ENCODE peak calls at places on chromosomes 13 and 19, in seven cellular contexts. T is cardiac fibroblast; K is iris pigment epithelial cell; L is nephron progenitor cell; R is ovary; J is T-helper 17 cell; N is stimulated activated CD8-positive, alpha-beta memory T cell treated with anti-CD3 and anti-CD28 coated beads, Interleukin-7, amount 100 ng/mL, for 1 hour. B is an unnamed sample.

GRCh38 chr19:18415177-18415867 is 3.9 kb upstream of the SSBP4 start:
- DNase-seq in T (peak), K (peak), L (peak), R (peak), J (no peak), N (no peak), B (peak)

GRCh38 chr19:5047251-5047935 is 78.5 kb downstream of the KDM4B start:
- DNase-seq in T (no peak), K (no peak), L (no peak), R (no peak), J (no peak), N (no peak), B (no peak)

GRCh38 chr19:44764975-44765948 is 12.4 kb upstream of the CBLC start:
- DNase-seq in T (no peak), K (peak), L (no peak), R (no peak), J (no peak), N (no peak), B (no peak)

GRCh38 chr13:76004411-76004810 is 368.3 kb downstream of the LMO7 start:
- DNase-seq in T (no peak), K (peak), L (no peak), R (no peak), J (no peak), N (no peak), B (no peak)

GRCh38 chr19:1206063-1206732 is 620 bp downstream of the STK11 start:
- DNase-seq in T (no peak), K (no peak), L (no peak), R (peak), J (no peak), N (no peak), B (peak)

GRCh38 chr13:62643007-62643483 is 1227.4 kb upstream of the PCDH20 start:
- DNase-seq in T (no peak), K (peak), L (no peak), R (no peak), J (no peak), N (no peak), B (no peak)

GRCh38 chr19:41261474-41262190 is 2.5 kb upstream of the HNRNPUL1 start:
- DNase-seq in T (no peak), K (no peak), L (no peak), R (no peak), J (no peak), N (no peak), B (no peak)

GRCh38 chr19:45114116-45114515 is 21.1 kb downstream of the PPP1R37 start:
- DNase-seq in T (no peak), K (no peak), L (no peak), R (no peak), J (no peak), N (no peak), B (no peak)

GRCh38 chr19:33220115-33220514 is 5.5 kb downstream of the SLC7A10 start:
- DNase-seq in T (no peak), K (no peak), L (no peak), R (no peak), J (no peak), N (no peak), B (no peak)

GRCh38 chr13:43661321-43661720 is 125.5 kb downstream of the ENOX1 start:
- DNase-seq in T (no peak), K (no peak), L (no peak), R (no peak), J (no peak), N (no peak), B (no peak)

GRCh38 chr13:66501187-66501586 is 728.9 kb downstream of the PCDH9 start:
- DNase-seq in T (peak), K (peak), L (no peak), R (no peak), J (no peak), N (no peak), B (no peak)

GRCh38 chr19:18086590-18087138 is at the start of gene IL12RB1:
- DNase-seq in T (no peak), K (peak), L (no peak), R (no peak), J (peak), N (no peak), B (no peak)

GRCh38 chr13:97434417-97435296 is 688 bp downstream of the RAP2A start:
- DNase-seq in T (peak), K (peak), L (peak), R (peak), J (peak), N (peak), B (peak)

GRCh38 chr13:33025220-33025744 is 9.1 kb downstream of the KL start:
- DNase-seq in T (no peak), K (no peak), L (no peak), R (no peak), J (no peak), N (no peak), B (no peak)

GRCh38 chr19:3407556-3408516 is 41.5 kb downstream of the NFIC start:
- DNase-seq in T (peak), K (peak), L (no peak), R (peak), J (no peak), N (no peak), B (peak)

GRCh38 chr19:33386361-33386858 is 12.9 kb downstream of the CEBPG start:
- DNase-seq in T (no peak), K (no peak), L (no peak), R (no peak), J (no peak), N (no peak), B (no peak)

GRCh38 chr13:59236309-59236939 is 927.3 kb downstream of the DIAPH3 start:
- DNase-seq in T (no peak), K (no peak), L (no peak), R (no peak), J (no peak), N (no peak), B (no peak)

B was measured in psoas muscle.